ENCODE peak calls at places on chromosome X, in nine cellular contexts. One of them, this sample, is unnamed.

GRCh38 chrX:39242187-39242586 is 440.9 kb downstream of the MID1IP1 start:
- DNase-seq in lung: no peak
- DNase-seq in omental fat pad: no peak
- DNase-seq in adrenal gland: no peak
- DNase-seq in right atrium auricular region: no peak
- DNase-seq in fibroblast of lung: peak; percentile 6
- DNase-seq in RWPE1: peak; percentile 32
- DNase-seq in tibial nerve: no peak
- DNase-seq in dorsolateral prefrontal cortex: no peak
- DNase-seq in this sample: peak; percentile 0

GRCh38 chrX:119573840-119574393 is 446 bp upstream of the UBE2A start:
- DNase-seq in omental fat pad: no peak
- DNase-seq in right atrium auricular region: no peak
- DNase-seq in RWPE1: peak; percentile 46
- DNase-seq in adrenal gland: peak; percentile 36
- DNase-seq in lung: peak; percentile 37
- DNase-seq in fibroblast of lung: no peak
- DNase-seq in tibial nerve: no peak
- DNase-seq in dorsolateral prefrontal cortex: no peak
- DNase-seq in this sample: no peak

GRCh38 chrX:20235755-20236154 is 31.0 kb downstream of the RPS6KA3 start:
- DNase-seq in tibial nerve: no peak
- DNase-seq in right atrium auricular region: no peak
- DNase-seq in lung: no peak
- DNase-seq in adrenal gland: no peak
- DNase-seq in fibroblast of lung: no peak
- DNase-seq in dorsolateral prefrontal cortex: no peak
- DNase-seq in RWPE1: no peak
- DNase-seq in omental fat pad: no peak
- DNase-seq in this sample: no peak

GRCh38 chrX:71366674-71367256 is 608 bp downstream of the TAF1 start:
- DNase-seq in dorsolateral prefrontal cortex: no peak
- DNase-seq in tibial nerve: no peak
- DNase-seq in omental fat pad: no peak
- DNase-seq in RWPE1: no peak
- DNase-seq in lung: peak; percentile 28
- DNase-seq in fibroblast of lung: peak; percentile 27
- DNase-seq in right atrium auricular region: no peak
- DNase-seq in adrenal gland: peak; percentile 15
- DNase-seq in this sample: no peak

GRCh38 chrX:132853040-132853439 is 105.4 kb downstream of the HS6ST2 start:
- DNase-seq in lung: no peak
- DNase-seq in dorsolateral prefrontal cortex: no peak
- DNase-seq in right atrium auricular region: no peak
- DNase-seq in omental fat pad: no peak
- DNase-seq in adrenal gland: no peak
- DNase-seq in fibroblast of lung: peak; percentile 43
- DNase-seq in RWPE1: no peak
- DNase-seq in tibial nerve: no peak
- DNase-seq in this sample: no peak

GRCh38 chrX:64265265-64265664 is 34.9 kb upstream of the ASB12 start:
- DNase-seq in fibroblast of lung: no peak
- DNase-seq in omental fat pad: no peak
- DNase-seq in right atrium auricular region: no peak
- DNase-seq in RWPE1: no peak
- DNase-seq in lung: no peak
- DNase-seq in tibial nerve: no peak
- DNase-seq in dorsolateral prefrontal cortex: no peak
- DNase-seq in adrenal gland: no peak
- DNase-seq in this sample: no peak

GRCh38 chrX:1860936-1861670 is 246.2 kb downstream of the ASMT start:
- DNase-seq in RWPE1: no peak
- DNase-seq in tibial nerve: no peak
- DNase-seq in lung: no peak
- DNase-seq in right atrium auricular region: no peak
- DNase-seq in fibroblast of lung: no peak
- DNase-seq in omental fat pad: no peak
- DNase-seq in dorsolateral prefrontal cortex: no peak
- DNase-seq in adrenal gland: no peak
- DNase-seq in this sample: no peak

GRCh38 chrX:150503898-150504219 is 64.6 kb upstream of the MTM1 start:
- DNase-seq in RWPE1: peak; percentile 6
- DNase-seq in tibial nerve: no peak
- DNase-seq in lung: peak; percentile 35
- DNase-seq in adrenal gland: no peak
- DNase-seq in dorsolateral prefrontal cortex: no peak
- DNase-seq in right atrium auricular region: no peak
- DNase-seq in fibroblast of lung: no peak
- DNase-seq in omental fat pad: no peak
- DNase-seq in this sample: no peak

GRCh38 chrX:147890766-147891165 is 21.0 kb upstream of the FMR1 start:
- DNase-seq in omental fat pad: no peak
- DNase-seq in adrenal gland: no peak
- DNase-seq in lung: no peak
- DNase-seq in RWPE1: no peak
- DNase-seq in tibial nerve: no peak
- DNase-seq in fibroblast of lung: no peak
- DNase-seq in right atrium auricular region: no peak
- DNase-seq in dorsolateral prefrontal cortex: no peak
- DNase-seq in this sample: no peak

GRCh38 chrX:153708415-153708814 is 15.8 kb downstream of the BCAP31 start:
- DNase-seq in RWPE1: peak; percentile 68
- DNase-seq in adrenal gland: peak; percentile 76
- DNase-seq in omental fat pad: no peak
- DNase-seq in dorsolateral prefrontal cortex: peak; percentile 76
- DNase-seq in right atrium auricular region: peak; percentile 70
- DNase-seq in lung: peak; percentile 72
- DNase-seq in tibial nerve: no peak
- DNase-seq in fibroblast of lung: peak; percentile 73
- DNase-seq in this sample: peak; percentile 66

GRCh38 chrX:15882704-15883539 is 28.3 kb upstream of the AP1S2 start:
- DNase-seq in adrenal gland: no peak
- DNase-seq in dorsolateral prefrontal cortex: no peak
- DNase-seq in fibroblast of lung: peak; percentile 29
- DNase-seq in right atrium auricular region: no peak
- DNase-seq in omental fat pad: no peak
- DNase-seq in lung: no peak
- DNase-seq in RWPE1: no peak
- DNase-seq in tibial nerve: no peak
- DNase-seq in this sample: no peak

GRCh38 chrX:140948827-140949226 is 53.6 kb upstream of the SPANXB1 start:
- DNase-seq in right atrium auricular region: no peak
- DNase-seq in fibroblast of lung: no peak
- DNase-seq in adrenal gland: no peak
- DNase-seq in tibial nerve: no peak
- DNase-seq in dorsolateral prefrontal cortex: no peak
- DNase-seq in omental fat pad: no peak
- DNase-seq in lung: no peak
- DNase-seq in RWPE1: no peak
- DNase-seq in this sample: no peak

GRCh38 chrX:154443479-154443910 is 446 bp upstream of the FAM50A start:
- DNase-seq in right atrium auricular region: no peak
- DNase-seq in adrenal gland: no peak
- DNase-seq in lung: no peak
- DNase-seq in omental fat pad: no peak
- DNase-seq in tibial nerve: no peak
- DNase-seq in fibroblast of lung: no peak
- DNase-seq in dorsolateral prefrontal cortex: no peak
- DNase-seq in RWPE1: no peak
- DNase-seq in this sample: peak; percentile 15

GRCh38 chrX:140477987-140478386 is 26.9 kb downstream of the SOX3 start:
- DNase-seq in RWPE1: no peak
- DNase-seq in dorsolateral prefrontal cortex: no peak
- DNase-seq in right atrium auricular region: no peak
- DNase-seq in tibial nerve: no peak
- DNase-seq in fibroblast of lung: no peak
- DNase-seq in adrenal gland: no peak
- DNase-seq in omental fat pad: no peak
- DNase-seq in lung: no peak
- DNase-seq in this sample: no peak

GRCh38 chrX:134174273-134174660 is 62.7 kb upstream of the CCDC160 start:
- DNase-seq in dorsolateral prefrontal cortex: no peak
- DNase-seq in tibial nerve: no peak
- DNase-seq in adrenal gland: no peak
- DNase-seq in fibroblast of lung: no peak
- DNase-seq in omental fat pad: no peak
- DNase-seq in RWPE1: no peak
- DNase-seq in lung: no peak
- DNase-seq in right atrium auricular region: no peak
- DNase-seq in this sample: no peak

GRCh38 chrX:72306085-72306801 is 529 bp upstream of the CITED1 start:
- DNase-seq in dorsolateral prefrontal cortex: no peak
- DNase-seq in omental fat pad: no peak
- DNase-seq in fibroblast of lung: no peak
- DNase-seq in adrenal gland: no peak
- DNase-seq in right atrium auricular region: no peak
- DNase-seq in tibial nerve: no peak
- DNase-seq in lung: no peak
- DNase-seq in RWPE1: peak; percentile 13
- DNase-seq in this sample: no peak

GRCh38 chrX:43741843-43742573 is 85.9 kb downstream of the MAOA start:
- DNase-seq in RWPE1: peak; percentile 10
- DNase-seq in fibroblast of lung: peak; percentile 74
- DNase-seq in omental fat pad: no peak
- DNase-seq in tibial nerve: no peak
- DNase-seq in right atrium auricular region: no peak
- DNase-seq in adrenal gland: no peak
- DNase-seq in dorsolateral prefrontal cortex: no peak
- DNase-seq in lung: no peak
- DNase-seq in this sample: no peak

GRCh38 chrX:57918750-57919436 is 8.6 kb upstream of the ZXDA start:
- DNase-seq in RWPE1: no peak
- DNase-seq in omental fat pad: no peak
- DNase-seq in dorsolateral prefrontal cortex: no peak
- DNase-seq in right atrium auricular region: no peak
- DNase-seq in lung: no peak
- DNase-seq in adrenal gland: no peak
- DNase-seq in tibial nerve: no peak
- DNase-seq in fibroblast of lung: peak; percentile 35
- DNase-seq in this sample: no peak

GRCh38 chrX:131397891-131398290 is 108.8 kb upstream of the IGSF1 start:
- DNase-seq in RWPE1: no peak
- DNase-seq in adrenal gland: no peak
- DNase-seq in omental fat pad: no peak
- DNase-seq in lung: no peak
- DNase-seq in fibroblast of lung: no peak
- DNase-seq in tibial nerve: no peak
- DNase-seq in right atrium auricular region: no peak
- DNase-seq in dorsolateral prefrontal cortex: no peak
- DNase-seq in this sample: no peak

GRCh38 chrX:112760697-112761096 is 79.9 kb downstream of the AMOT start:
- DNase-seq in adrenal gland: no peak
- DNase-seq in fibroblast of lung: peak; percentile 2
- DNase-seq in lung: no peak
- DNase-seq in omental fat pad: no peak
- DNase-seq in RWPE1: no peak
- DNase-seq in right atrium auricular region: no peak
- DNase-seq in dorsolateral prefrontal cortex: no peak
- DNase-seq in tibial nerve: no peak
- DNase-seq in this sample: no peak
- TF ChIP-seq CTCF in adrenal gland: no peak
- TF ChIP-seq CTCF in fibroblast of lung: no peak
- TF ChIP-seq CTCF in lung: no peak
- TF ChIP-seq CTCF in omental fat pad: no peak
- TF ChIP-seq CTCF in RWPE1: no peak
- TF ChIP-seq CTCF in right atrium auricular region: no peak
- TF ChIP-seq CTCF in dorsolateral prefrontal cortex: no peak
- TF ChIP-seq CTCF in tibial nerve: no peak
- TF ChIP-seq CTCF in this sample: no peak

DNA sequence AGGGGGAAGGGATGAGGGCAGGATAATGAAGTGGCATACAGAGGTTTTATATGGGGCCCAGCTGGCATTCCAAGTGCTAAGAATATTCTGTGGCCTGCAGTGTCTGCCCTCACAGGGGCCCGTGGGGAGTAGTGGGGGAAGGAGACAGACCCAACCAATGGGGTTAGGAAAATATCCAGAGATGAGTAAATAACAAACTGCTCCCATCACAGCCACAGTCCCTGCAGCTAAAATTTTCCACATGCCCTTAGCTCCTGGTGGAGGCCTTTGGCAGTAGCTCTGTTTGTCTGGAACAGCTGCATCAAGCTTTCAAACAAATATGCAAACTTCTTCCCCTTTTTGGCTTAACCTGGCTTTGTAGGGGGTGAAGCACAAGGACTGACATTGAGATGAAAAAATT is 3.1 kb downstream of the SRPX2 start:
- DNase-seq in dorsolateral prefrontal cortex: no peak
- DNase-seq in adrenal gland: no peak
- DNase-seq in omental fat pad: no peak
- DNase-seq in fibroblast of lung: peak; percentile 39
- DNase-seq in tibial nerve: peak; percentile 16
- DNase-seq in lung: no peak
- DNase-seq in right atrium auricular region: no peak
- DNase-seq in RWPE1: no peak
- DNase-seq in this sample: no peak
- TF ChIP-seq CTCF in dorsolateral prefrontal cortex: no peak
- TF ChIP-seq CTCF in adrenal gland: no peak
- TF ChIP-seq CTCF in omental fat pad: no peak
- TF ChIP-seq CTCF in fibroblast of lung: no peak
- TF ChIP-seq CTCF in tibial nerve: no peak
- TF ChIP-seq CTCF in lung: no peak
- TF ChIP-seq CTCF in right atrium auricular region: no peak
- TF ChIP-seq CTCF in RWPE1: no peak
- TF ChIP-seq CTCF in this sample: no peak

DNA sequence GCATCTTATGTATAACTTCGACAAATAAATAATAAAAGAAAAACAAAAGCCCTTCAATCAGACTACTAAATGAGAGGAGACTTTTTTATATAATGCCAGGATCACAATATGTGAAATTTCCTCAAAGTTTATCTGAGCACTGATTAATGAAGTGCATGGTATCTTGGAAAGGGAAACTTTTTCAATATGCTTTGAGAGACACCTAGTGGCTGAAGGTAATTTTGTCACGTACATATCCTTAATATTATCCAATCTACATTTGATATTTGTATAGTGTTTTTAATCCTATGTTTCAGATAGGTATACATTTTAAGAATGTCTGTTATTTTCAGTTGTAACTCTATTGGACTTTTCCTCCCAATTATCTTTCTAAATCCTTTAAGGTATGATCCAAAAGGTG is 146.8 kb downstream of the KLHL4 start:
- DNase-seq in right atrium auricular region: no peak
- DNase-seq in adrenal gland: no peak
- DNase-seq in fibroblast of lung: peak; percentile 55
- DNase-seq in omental fat pad: no peak
- DNase-seq in lung: no peak
- DNase-seq in dorsolateral prefrontal cortex: no peak
- DNase-seq in tibial nerve: no peak
- DNase-seq in RWPE1: peak; percentile 4
- DNase-seq in this sample: no peak
- TF ChIP-seq CTCF in right atrium auricular region: peak; percentile 64
- TF ChIP-seq CTCF in adrenal gland: peak; percentile 65
- TF ChIP-seq CTCF in fibroblast of lung: no peak
- TF ChIP-seq CTCF in omental fat pad: no peak
- TF ChIP-seq CTCF in lung: peak; percentile 9
- TF ChIP-seq CTCF in dorsolateral prefrontal cortex: peak; percentile 75
- TF ChIP-seq CTCF in tibial nerve: peak; percentile 51
- TF ChIP-seq CTCF in RWPE1: peak; percentile 24
- TF ChIP-seq CTCF in this sample: peak; percentile 36

DNA sequence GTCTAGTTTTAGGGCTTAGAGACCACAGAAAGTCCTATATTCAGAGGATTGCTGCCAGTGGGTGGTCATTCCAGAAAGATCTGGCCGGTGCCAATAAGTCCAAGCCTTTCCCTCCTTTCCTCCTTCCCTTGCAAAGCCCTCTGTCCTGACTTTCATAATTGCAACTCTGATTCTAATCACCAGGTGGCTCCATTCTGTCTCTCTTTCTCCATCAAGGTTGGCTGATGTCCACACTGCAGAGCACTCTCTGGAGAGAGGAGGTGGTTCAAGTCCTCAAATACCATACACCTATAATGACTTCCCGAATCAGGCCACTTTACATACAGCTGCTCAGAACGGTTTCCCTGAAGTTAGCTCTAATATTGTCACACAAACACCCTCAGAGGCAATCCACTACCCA is 22.4 kb upstream of the ARMCX4 start:
- DNase-seq in right atrium auricular region: no peak
- DNase-seq in lung: peak; percentile 35
- DNase-seq in adrenal gland: peak; percentile 24
- DNase-seq in tibial nerve: no peak
- DNase-seq in dorsolateral prefrontal cortex: no peak
- DNase-seq in RWPE1: peak; percentile 11
- DNase-seq in fibroblast of lung: peak; percentile 29
- DNase-seq in omental fat pad: no peak
- DNase-seq in this sample: no peak
- TF ChIP-seq CTCF in right atrium auricular region: peak; percentile 20
- TF ChIP-seq CTCF in lung: no peak
- TF ChIP-seq CTCF in adrenal gland: peak; percentile 42
- TF ChIP-seq CTCF in tibial nerve: peak; percentile 14
- TF ChIP-seq CTCF in dorsolateral prefrontal cortex: peak; percentile 24
- TF ChIP-seq CTCF in RWPE1: no peak
- TF ChIP-seq CTCF in fibroblast of lung: peak; percentile 13
- TF ChIP-seq CTCF in omental fat pad: no peak
- TF ChIP-seq CTCF in this sample: peak; percentile 40

This sample was measured in retinal pigment epithelial cell.